ENCODE peak calls at places on chromosomes 4 and X, in four cellular contexts. A is H1, R is heart right ventricle, D is osteocyte. V is an unnamed sample.

GRCh38 chrX:106973433-106974149 is 26.4 kb downstream of the MORC4 start:
- DNase-seq in D (no peak), A (no peak), R (no peak), V (no peak)

GRCh38 chr4:185955817-185956542 is 113.0 kb upstream of the TLR3 start:
- DNase-seq in D (no peak), A (no peak), R (no peak), V (no peak)

GRCh38 chr4:42048394-42048793 is 58.1 kb downstream of the SLC30A9 start:
- DNase-seq in R (no peak), A (no peak), D (no peak), V (no peak)

GRCh38 chrX:14267224-14267623 is 237.5 kb upstream of the GEMIN8 start:
- DNase-seq in D (no peak), R (no peak), A (no peak), V (no peak)

GRCh38 chr4:123524958-123525628 is 128.5 kb downstream of the SPRY1 start:
- DNase-seq in R (no peak), D (no peak), A (no peak), V (no peak)

GRCh38 chr4:661856-662761 is 12.0 kb downstream of the ATP5ME start:
- DNase-seq in D (no peak), R (no peak), A (no peak), V (no peak)

GRCh38 chr4:90137545-90137944 is 10.4 kb downstream of the CCSER1 start:
- DNase-seq in A (no peak), D (no peak), R (no peak), V (no peak)

GRCh38 chrX:103552236-103552635 is 32.9 kb upstream of the RAB40A start:
- DNase-seq in D (no peak), R (no peak), A (no peak), V (no peak)

GRCh38 chr4:84673475-84674230 is 90.7 kb downstream of the CDS1 start:
- DNase-seq in A (no peak), R (no peak), D (no peak), V (no peak)

GRCh38 chr4:68272860-68273259 is 27.4 kb upstream of the TMPRSS11B start:
- DNase-seq in A (no peak), D (no peak), R (no peak), V (no peak)

GRCh38 chrX:154712781-154713391 is 38.0 kb downstream of the GAB3 start:
- DNase-seq in A (no peak), D (no peak), R (no peak), V (no peak)

GRCh38 chrX:10648608-10649007 is 28.2 kb upstream of the MID1 start:
- DNase-seq in R (no peak), A (no peak), D (no peak), V (no peak)

GRCh38 chr4:124754671-124755070 is 42.1 kb upstream of the ANKRD50 start:
- DNase-seq in R (no peak), A (no peak), D (no peak), V (no peak)

GRCh38 chr4:80072607-80073361 is at the start of gene ANTXR2:
- DNase-seq in R (peak), A (peak), D (peak), V (peak)

GRCh38 chr4:92270908-92271307 is 32.9 kb upstream of the GRID2 start:
- DNase-seq in R (no peak), A (no peak), D (no peak), V (no peak)

GRCh38 chr4:13483142-13484044 is 747 bp downstream of the RAB28 start:
- DNase-seq in R (peak), D (no peak), A (no peak), V (peak)

GRCh38 chr4:138252551-138252950 is 10.4 kb upstream of the SLC7A11 start:
- DNase-seq in A (no peak), R (no peak), D (no peak), V (no peak)

GRCh38 chr4:72301759-72302158 is 267.3 kb downstream of the ADAMTS3 start:
- DNase-seq in A (no peak), D (no peak), R (no peak), V (no peak)

GRCh38 chr4:72300126-72300525 is 268.3 kb downstream of the NPFFR2 start:
- DNase-seq in A (no peak), R (no peak), D (no peak), V (no peak)

GRCh38 chr4:72290737-72291136 is 258.9 kb downstream of the NPFFR2 start:
- DNase-seq in D (no peak), A (no peak), R (no peak), V (no peak)

DNA sequence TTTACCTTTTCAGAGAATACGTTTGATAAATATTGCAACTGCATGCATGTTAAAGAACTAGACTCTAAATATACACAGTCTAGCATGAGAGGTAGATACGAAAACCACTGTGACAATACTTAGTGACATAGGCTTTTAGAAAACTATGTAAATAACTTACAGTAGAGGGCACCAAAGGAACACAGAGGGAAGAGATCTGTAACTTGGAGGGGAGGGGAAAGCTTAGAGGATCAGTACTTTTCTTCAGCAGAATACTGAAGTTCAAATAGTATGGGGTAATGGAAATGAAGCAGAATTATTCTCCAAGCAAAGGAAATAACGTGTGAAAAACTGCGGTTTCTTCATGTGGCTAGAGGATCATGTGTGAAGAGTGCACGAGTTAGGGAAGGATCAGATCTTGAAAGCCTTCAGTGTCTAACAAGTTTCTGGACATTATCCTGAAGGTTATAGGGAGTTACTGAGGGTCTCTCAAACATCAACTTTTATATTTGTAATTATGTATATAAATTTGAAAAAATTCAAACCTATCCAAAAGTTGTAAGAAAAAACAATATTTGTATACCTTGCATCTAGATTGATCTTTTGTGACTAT is 264.3 kb downstream of the NPFFR2 start:
- DNase-seq in D (no peak), R (no peak), A (no peak), V (no peak)
- TF ChIP-seq CTCF in D (peak), R (peak), A (no peak), V (peak)

DNA sequence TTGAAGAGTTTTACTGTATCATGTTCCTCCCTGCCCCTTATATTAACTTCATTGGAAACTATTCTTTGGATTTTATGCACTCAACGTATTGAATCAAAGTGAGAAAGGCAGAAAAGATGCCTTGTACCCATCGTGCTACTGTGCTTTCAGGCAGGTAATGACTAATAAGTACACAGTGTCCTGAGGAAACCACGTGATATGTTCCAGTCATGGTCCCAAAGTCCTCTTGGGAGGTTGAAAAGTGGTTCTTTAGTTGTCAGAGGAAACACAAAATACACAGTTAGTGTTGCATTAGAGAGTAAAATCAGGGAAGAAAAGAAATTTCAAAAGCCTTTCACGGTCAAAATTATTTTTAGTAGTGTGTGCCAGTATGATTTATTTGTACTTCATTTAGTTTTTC is 192.6 kb downstream of the RBM46 start:
- DNase-seq in R (no peak), D (no peak), A (no peak), V (no peak)
- TF ChIP-seq CTCF in R (no peak), D (no peak), A (no peak), V (no peak)

GRCh38 chrX:97747346-97747745 is 863.6 kb downstream of the RPA4 start:
- DNase-seq in D (no peak), R (no peak), A (no peak), V (no peak)

GRCh38 chrX:97740044-97740443 is 856.3 kb downstream of the RPA4 start:
- DNase-seq in A (no peak), D (no peak), R (no peak), V (no peak)

GRCh38 chrX:97740886-97741285 is 857.2 kb downstream of the RPA4 start:
- DNase-seq in D (no peak), A (no peak), R (no peak), V (no peak)

GRCh38 chrX:97743014-97743413 is 859.3 kb downstream of the RPA4 start:
- DNase-seq in D (no peak), R (no peak), A (no peak), V (no peak)
- TF ChIP-seq CTCF in D (no peak), R (no peak), A (peak), V (no peak)

GRCh38 chr4:163535657-163536056 is 41.2 kb downstream of the TMA16 start:
- DNase-seq in R (no peak), D (no peak), A (no peak), V (no peak)
- TF ChIP-seq CTCF in R (no peak), D (no peak), A (no peak), V (no peak)

GRCh38 chr4:1813915-1814314 is 20.8 kb downstream of the FGFR3 start:
- DNase-seq in D (no peak), R (no peak), A (no peak), V (no peak)
- TF ChIP-seq CTCF in D (no peak), R (no peak), A (no peak), V (no peak)

GRCh38 chr4:66694716-66695115 is 850.6 kb downstream of the CENPC start:
- DNase-seq in R (no peak), D (no peak), A (no peak), V (no peak)

GRCh38 chr4:66688674-66689073 is 856.6 kb downstream of the CENPC start:
- DNase-seq in R (no peak), A (no peak), D (no peak), V (no peak)

GRCh38 chr4:66687393-66687971 is 857.8 kb downstream of the CENPC start:
- DNase-seq in A (no peak), R (no peak), D (no peak), V (no peak)

GRCh38 chr4:66693694-66694093 is 851.6 kb downstream of the CENPC start:
- DNase-seq in R (no peak), D (no peak), A (no peak), V (no peak)

DNA sequence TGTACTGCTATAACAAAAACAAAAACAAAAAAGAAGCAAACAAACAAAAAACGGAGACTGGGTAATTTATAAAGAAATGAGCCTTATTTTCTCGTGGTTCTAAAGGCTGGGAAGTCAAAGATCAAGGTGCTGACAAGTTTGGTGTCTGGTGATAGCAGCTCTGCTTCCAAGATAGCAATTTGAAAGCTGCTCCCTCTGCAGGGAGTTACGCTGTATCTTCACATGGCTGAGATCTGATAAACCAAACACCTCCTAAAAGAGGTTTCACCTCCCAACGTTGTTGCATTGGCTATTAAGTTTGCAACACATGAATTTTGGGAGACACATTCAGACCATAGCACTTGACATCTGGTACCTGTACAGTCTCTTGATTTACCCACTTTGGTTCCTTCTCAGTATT is 854.2 kb downstream of the CENPC start:
- DNase-seq in R (no peak), D (no peak), A (no peak), V (no peak)
- TF ChIP-seq CTCF in R (no peak), D (no peak), A (no peak), V (no peak)

V was measured in mesothelial cell of epicardium.